ENCODE peak calls at places on chromosomes 12 and 14, in ten cellular contexts. F, A, S, I, T, N, Q, X, O and U are unnamed samples. For H3K4me1, the result is how much of the 10 kb centered on the place peaks cover.

GRCh38 chr12:106345739-106346138 is 11.8 kb upstream of the POLR3B start:
- DNase-seq in F (peak), A (no peak), S (peak), I (no peak), T (peak), N (peak), Q (peak), X (peak), O (no peak), U (no peak)

GRCh38 chr14:92204792-92205191 is 83.0 kb downstream of the CPSF2 start:
- DNase-seq in F (no peak), A (no peak), S (no peak), I (no peak), T (no peak), N (no peak), Q (no peak), X (no peak), O (no peak), U (no peak)

GRCh38 chr14:68749487-68750475 is 43.1 kb downstream of the ZFP36L1 start:
- DNase-seq in F (no peak), A (no peak), S (no peak), I (no peak), T (no peak), N (no peak), Q (no peak), X (no peak), O (no peak), U (no peak)

GRCh38 chr12:112894128-112894527 is 12.6 kb upstream of the OAS1 start:
- DNase-seq in F (no peak), A (no peak), S (no peak), I (no peak), T (no peak), N (no peak), Q (no peak), X (no peak), O (no peak), U (no peak)

GRCh38 chr14:75069021-75069810 is at the start of gene ZC2HC1C:
- DNase-seq in F (peak), A (peak), S (peak), I (peak), T (peak), N (peak), Q (peak), X (peak), O (peak), U (peak)

GRCh38 chr12:92010853-92011701 is 134.6 kb downstream of the BTG1 start:
- DNase-seq in F (no peak), A (no peak), S (no peak), I (no peak), T (no peak), N (no peak), Q (no peak), X (no peak), O (no peak), U (no peak)

GRCh38 chr12:49924847-49925246 is 21.1 kb upstream of the FAIM2 start:
- DNase-seq in F (no peak), A (no peak), S (no peak), I (no peak), T (no peak), N (no peak), Q (no peak), X (no peak), O (no peak), U (no peak)

GRCh38 chr12:19960527-19960926 is 407.8 kb upstream of the PDE3A start:
- DNase-seq in F (no peak), A (no peak), S (no peak), I (no peak), T (no peak), N (no peak), Q (no peak), X (no peak), O (no peak), U (no peak)

GRCh38 chr14:88834883-88835431 is 10.5 kb downstream of the TTC8 start:
- DNase-seq in F (no peak), A (no peak), S (no peak), I (no peak), T (no peak), N (no peak), Q (peak), X (no peak), O (no peak), U (no peak)

GRCh38 chr12:1330475-1330827 is 263.9 kb downstream of the FBXL14 start:
- DNase-seq in F (no peak), A (no peak), S (no peak), I (no peak), T (no peak), N (no peak), Q (no peak), X (no peak), O (no peak), U (no peak)

GRCh38 chr14:105536691-105537579 is 10.6 kb downstream of the TMEM121 start:
- DNase-seq in F (no peak), A (no peak), S (no peak), I (no peak), T (no peak), N (no peak), Q (no peak), X (no peak), O (no peak), U (no peak)

DNA sequence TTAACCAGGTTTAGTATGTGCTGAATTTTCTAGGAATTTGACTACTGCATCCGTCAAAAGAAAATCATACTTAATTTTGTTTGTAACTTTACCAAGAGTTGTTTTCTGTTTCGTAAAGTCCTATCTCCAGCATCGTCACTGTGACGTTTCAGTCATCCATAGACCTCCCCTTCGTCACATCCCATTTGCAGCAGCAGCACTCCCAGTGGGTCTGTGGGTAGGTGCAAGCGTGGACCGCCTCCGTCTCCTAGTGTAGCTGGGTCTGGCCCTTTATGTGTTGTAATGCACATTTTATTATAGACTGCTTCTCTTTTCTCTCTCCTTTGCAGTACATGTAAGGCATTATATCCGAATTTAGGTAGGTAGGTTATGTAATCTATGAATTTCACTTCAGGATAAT is 41.0 kb downstream of the EVL start:
- DNase-seq in F (no peak), A (no peak), S (no peak), I (peak), T (no peak), N (no peak), Q (no peak), X (no peak), O (no peak), U (peak)
- H3K4me1 ChIP-seq in F (half or more), A (under half), S (under half), I (half or more), T (under half), N (under half), Q (under half), X (under half), O (half or more), U (half or more)

GRCh38 chr12:122990961-122991622 is 10.6 kb downstream of the ARL6IP4 start:
- DNase-seq in F (no peak), A (no peak), S (no peak), I (no peak), T (no peak), N (no peak), Q (no peak), X (no peak), O (no peak), U (no peak)
- H3K4me3 ChIP-seq in F (no peak), A (no peak), S (no peak), I (no peak), T (no peak), N (no peak), Q (no peak), X (no peak), O (no peak), U (no peak)

GRCh38 chr12:29743072-29743471 is 40.7 kb downstream of the TMTC1 start:
- DNase-seq in F (no peak), A (no peak), S (no peak), I (no peak), T (no peak), N (no peak), Q (no peak), X (no peak), O (no peak), U (no peak)
- H3K4me1 ChIP-seq in F (half or more), A (under half), S (under half), I (half or more), T (under half), N (under half), Q (half or more), X (under half), O (half or more), U (under half)

GRCh38 chr12:47814539-47815170 is 5.0 kb downstream of the HDAC7 start:
- DNase-seq in F (no peak), A (no peak), S (no peak), I (no peak), T (peak), N (no peak), Q (no peak), X (no peak), O (no peak), U (no peak)

GRCh38 chr12:47811070-47811391 is 8.7 kb downstream of the HDAC7 start:
- DNase-seq in F (no peak), A (no peak), S (no peak), I (no peak), T (peak), N (peak), Q (no peak), X (no peak), O (no peak), U (no peak)

GRCh38 chr12:47812797-47813490 is 6.8 kb downstream of the HDAC7 start:
- DNase-seq in F (peak), A (peak), S (peak), I (peak), T (peak), N (peak), Q (peak), X (peak), O (peak), U (peak)

GRCh38 chr12:47813491-47814196 is 6.1 kb downstream of the HDAC7 start:
- DNase-seq in F (peak), A (peak), S (peak), I (no peak), T (peak), N (peak), Q (no peak), X (no peak), O (no peak), U (no peak)

DNA sequence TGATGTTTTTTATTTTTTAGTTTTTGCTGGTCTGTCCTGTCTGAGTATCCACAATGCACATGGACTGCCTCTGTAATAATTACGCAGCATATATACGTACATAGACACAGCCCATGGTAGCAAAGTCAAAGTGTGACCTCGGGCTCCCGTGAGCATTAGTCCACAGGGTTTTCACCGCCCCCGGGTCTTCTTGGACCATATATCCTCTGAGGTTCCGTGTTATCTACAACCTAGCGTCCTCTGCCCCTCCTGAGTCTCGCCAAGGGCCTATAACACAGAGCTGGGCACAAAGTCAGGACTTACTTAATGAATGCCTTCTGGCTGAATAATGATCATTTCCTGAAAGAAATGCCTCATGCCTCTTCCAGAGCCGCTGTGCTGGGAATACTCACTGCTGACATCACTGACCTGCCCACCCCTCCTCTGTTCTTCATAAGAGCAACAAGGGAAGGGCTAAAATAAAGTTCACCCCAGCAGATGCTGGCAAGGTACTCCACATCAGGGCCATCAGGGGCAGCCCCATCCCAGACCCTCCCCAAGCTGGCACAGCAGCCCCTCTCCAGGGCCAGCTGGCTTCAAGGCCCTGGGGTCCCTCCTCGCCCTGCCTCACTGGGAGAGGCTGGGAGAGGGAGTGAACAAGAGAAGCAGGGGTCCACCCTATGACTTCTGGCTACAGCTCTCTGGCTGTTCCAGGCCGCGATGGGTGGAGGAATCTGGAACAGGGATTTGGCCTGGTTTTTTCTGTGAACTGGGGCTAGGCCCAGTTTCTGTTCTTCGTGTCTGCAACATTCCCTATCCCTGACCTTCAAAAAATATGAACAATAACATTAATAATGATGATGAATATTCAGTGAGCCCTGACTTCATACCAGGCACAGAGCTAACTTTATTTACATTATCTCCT is 7.9 kb downstream of the HDAC7 start:
- DNase-seq in F (peak), A (no peak), S (no peak), I (peak), T (peak), N (no peak), Q (peak), X (no peak), O (peak), U (no peak)
- H3K4me3 ChIP-seq in F (peak), A (no peak), S (no peak), I (peak), T (peak), N (peak), Q (peak), X (no peak), O (peak), U (peak)

GRCh38 chr12:105332925-105333324 is 2.4 kb downstream of the C12orf75 start:
- DNase-seq in F (no peak), A (no peak), S (no peak), I (no peak), T (peak), N (no peak), Q (peak), X (no peak), O (no peak), U (no peak)
- H3K4me1 ChIP-seq in F (under half), A (under half), S (half or more), I (half or more), T (half or more), N (under half), Q (half or more), X (under half), O (under half), U (under half)